ENCODE peak calls at places on chromosomes 12 and 14, in six cellular contexts. One of them, this sample, is unnamed.

GRCh38 chr14:103802353-103802752 is 45.0 kb downstream of the PPP1R13B start:
- DNase-seq in NCI-H524 treated with DMSO at 0.1 percent for 48 hours: no peak
- DNase-seq in stimulated activated CD4-positive, alpha-beta T cell treated with anti-CD3 and anti-CD28 coated beads, TNF-alpha, amount 100 ng/mL, for 1 hour: no peak
- DNase-seq in NCI-H1092: no peak
- DNase-seq in smooth muscle cell of the brain vasculature: no peak
- DNase-seq in cardiac fibroblast: no peak
- DNase-seq in this sample: no peak

GRCh38 chr12:56954057-56954577 is 3.3 kb downstream of the RDH16 start:
- DNase-seq in NCI-H524 treated with DMSO at 0.1 percent for 48 hours: no peak
- DNase-seq in cardiac fibroblast: no peak
- DNase-seq in NCI-H1092: no peak
- DNase-seq in smooth muscle cell of the brain vasculature: no peak
- DNase-seq in stimulated activated CD4-positive, alpha-beta T cell treated with anti-CD3 and anti-CD28 coated beads, TNF-alpha, amount 100 ng/mL, for 1 hour: no peak
- DNase-seq in this sample: no peak

GRCh38 chr14:101035466-101036225 is 132.1 kb upstream of the RTL1 start:
- DNase-seq in stimulated activated CD4-positive, alpha-beta T cell treated with anti-CD3 and anti-CD28 coated beads, TNF-alpha, amount 100 ng/mL, for 1 hour: no peak
- DNase-seq in NCI-H524 treated with DMSO at 0.1 percent for 48 hours: no peak
- DNase-seq in cardiac fibroblast: no peak
- DNase-seq in smooth muscle cell of the brain vasculature: no peak
- DNase-seq in NCI-H1092: no peak
- DNase-seq in this sample: no peak

GRCh38 chr14:50860478-50861086 is 11.3 kb upstream of the ABHD12B start:
- DNase-seq in NCI-H524 treated with DMSO at 0.1 percent for 48 hours: peak; percentile 79
- DNase-seq in smooth muscle cell of the brain vasculature: peak; percentile 77
- DNase-seq in NCI-H1092: peak; percentile 88
- DNase-seq in cardiac fibroblast: peak; percentile 87
- DNase-seq in stimulated activated CD4-positive, alpha-beta T cell treated with anti-CD3 and anti-CD28 coated beads, TNF-alpha, amount 100 ng/mL, for 1 hour: peak; percentile 76
- DNase-seq in this sample: peak; percentile 66

GRCh38 chr12:76519538-76519937 is 40.0 kb downstream of the OSBPL8 start:
- DNase-seq in NCI-H1092: no peak
- DNase-seq in smooth muscle cell of the brain vasculature: no peak
- DNase-seq in stimulated activated CD4-positive, alpha-beta T cell treated with anti-CD3 and anti-CD28 coated beads, TNF-alpha, amount 100 ng/mL, for 1 hour: no peak
- DNase-seq in cardiac fibroblast: no peak
- DNase-seq in NCI-H524 treated with DMSO at 0.1 percent for 48 hours: no peak
- DNase-seq in this sample: peak; percentile 41

GRCh38 chr14:31024577-31025334 is 693 bp upstream of the AP4S1 start:
- DNase-seq in stimulated activated CD4-positive, alpha-beta T cell treated with anti-CD3 and anti-CD28 coated beads, TNF-alpha, amount 100 ng/mL, for 1 hour: no peak
- DNase-seq in NCI-H1092: no peak
- DNase-seq in NCI-H524 treated with DMSO at 0.1 percent for 48 hours: no peak
- DNase-seq in cardiac fibroblast: no peak
- DNase-seq in smooth muscle cell of the brain vasculature: no peak
- DNase-seq in this sample: no peak

GRCh38 chr12:2412305-2412643 is 359.5 kb downstream of the CACNA1C start:
- DNase-seq in smooth muscle cell of the brain vasculature: no peak
- DNase-seq in NCI-H1092: no peak
- DNase-seq in cardiac fibroblast: no peak
- DNase-seq in NCI-H524 treated with DMSO at 0.1 percent for 48 hours: no peak
- DNase-seq in stimulated activated CD4-positive, alpha-beta T cell treated with anti-CD3 and anti-CD28 coated beads, TNF-alpha, amount 100 ng/mL, for 1 hour: no peak
- DNase-seq in this sample: no peak

GRCh38 chr14:106436310-106436905 is 910.0 kb downstream of the TMEM121 start:
- DNase-seq in NCI-H1092: no peak
- DNase-seq in NCI-H524 treated with DMSO at 0.1 percent for 48 hours: no peak
- DNase-seq in cardiac fibroblast: no peak
- DNase-seq in stimulated activated CD4-positive, alpha-beta T cell treated with anti-CD3 and anti-CD28 coated beads, TNF-alpha, amount 100 ng/mL, for 1 hour: peak; percentile 44
- DNase-seq in smooth muscle cell of the brain vasculature: no peak
- DNase-seq in this sample: no peak

GRCh38 chr14:64891839-64892375 is 12.2 kb upstream of the SPTB start:
- DNase-seq in smooth muscle cell of the brain vasculature: peak; percentile 46
- DNase-seq in NCI-H524 treated with DMSO at 0.1 percent for 48 hours: peak; percentile 89
- DNase-seq in cardiac fibroblast: peak; percentile 75
- DNase-seq in NCI-H1092: peak; percentile 63
- DNase-seq in stimulated activated CD4-positive, alpha-beta T cell treated with anti-CD3 and anti-CD28 coated beads, TNF-alpha, amount 100 ng/mL, for 1 hour: no peak
- DNase-seq in this sample: peak; percentile 29

GRCh38 chr12:85076688-85077430 is 40.7 kb downstream of the LRRIQ1 start:
- DNase-seq in NCI-H1092: peak; percentile 5
- DNase-seq in stimulated activated CD4-positive, alpha-beta T cell treated with anti-CD3 and anti-CD28 coated beads, TNF-alpha, amount 100 ng/mL, for 1 hour: no peak
- DNase-seq in smooth muscle cell of the brain vasculature: peak; percentile 51
- DNase-seq in cardiac fibroblast: peak; percentile 90
- DNase-seq in NCI-H524 treated with DMSO at 0.1 percent for 48 hours: peak; percentile 3
- DNase-seq in this sample: peak; percentile 55

GRCh38 chr14:26415618-26416123 is 182.2 kb downstream of the NOVA1 start:
- DNase-seq in smooth muscle cell of the brain vasculature: no peak
- DNase-seq in NCI-H1092: no peak
- DNase-seq in stimulated activated CD4-positive, alpha-beta T cell treated with anti-CD3 and anti-CD28 coated beads, TNF-alpha, amount 100 ng/mL, for 1 hour: no peak
- DNase-seq in cardiac fibroblast: no peak
- DNase-seq in NCI-H524 treated with DMSO at 0.1 percent for 48 hours: no peak
- DNase-seq in this sample: no peak

GRCh38 chr12:121038861-121039654 is at the start of gene OASL:
- DNase-seq in NCI-H524 treated with DMSO at 0.1 percent for 48 hours: no peak
- DNase-seq in NCI-H1092: no peak
- DNase-seq in cardiac fibroblast: peak; percentile 79
- DNase-seq in smooth muscle cell of the brain vasculature: no peak
- DNase-seq in stimulated activated CD4-positive, alpha-beta T cell treated with anti-CD3 and anti-CD28 coated beads, TNF-alpha, amount 100 ng/mL, for 1 hour: no peak
- DNase-seq in this sample: no peak

GRCh38 chr14:24262821-24263733 is at the start of gene TGM1:
- DNase-seq in cardiac fibroblast: no peak
- DNase-seq in NCI-H524 treated with DMSO at 0.1 percent for 48 hours: no peak
- DNase-seq in NCI-H1092: no peak
- DNase-seq in smooth muscle cell of the brain vasculature: no peak
- DNase-seq in stimulated activated CD4-positive, alpha-beta T cell treated with anti-CD3 and anti-CD28 coated beads, TNF-alpha, amount 100 ng/mL, for 1 hour: no peak
- DNase-seq in this sample: no peak

GRCh38 chr14:70045715-70046535 is 142.8 kb downstream of the SLC8A3 start:
- DNase-seq in smooth muscle cell of the brain vasculature: no peak
- DNase-seq in NCI-H1092: peak; percentile 69
- DNase-seq in NCI-H524 treated with DMSO at 0.1 percent for 48 hours: peak; percentile 73
- DNase-seq in stimulated activated CD4-positive, alpha-beta T cell treated with anti-CD3 and anti-CD28 coated beads, TNF-alpha, amount 100 ng/mL, for 1 hour: no peak
- DNase-seq in cardiac fibroblast: peak; percentile 70
- DNase-seq in this sample: peak; percentile 15

GRCh38 chr12:49885118-49885517 is 18.6 kb downstream of the FAIM2 start:
- DNase-seq in stimulated activated CD4-positive, alpha-beta T cell treated with anti-CD3 and anti-CD28 coated beads, TNF-alpha, amount 100 ng/mL, for 1 hour: no peak
- DNase-seq in smooth muscle cell of the brain vasculature: no peak
- DNase-seq in cardiac fibroblast: no peak
- DNase-seq in NCI-H1092: no peak
- DNase-seq in NCI-H524 treated with DMSO at 0.1 percent for 48 hours: no peak
- DNase-seq in this sample: no peak

GRCh38 chr12:68331500-68331868 is 678 bp downstream of the MDM1 start:
- DNase-seq in cardiac fibroblast: no peak
- DNase-seq in smooth muscle cell of the brain vasculature: no peak
- DNase-seq in NCI-H1092: no peak
- DNase-seq in stimulated activated CD4-positive, alpha-beta T cell treated with anti-CD3 and anti-CD28 coated beads, TNF-alpha, amount 100 ng/mL, for 1 hour: no peak
- DNase-seq in NCI-H524 treated with DMSO at 0.1 percent for 48 hours: no peak
- DNase-seq in this sample: no peak

GRCh38 chr14:104150201-104151027 is 12.0 kb downstream of the KIF26A start:
- DNase-seq in cardiac fibroblast: peak; percentile 35
- DNase-seq in stimulated activated CD4-positive, alpha-beta T cell treated with anti-CD3 and anti-CD28 coated beads, TNF-alpha, amount 100 ng/mL, for 1 hour: no peak
- DNase-seq in NCI-H524 treated with DMSO at 0.1 percent for 48 hours: peak; percentile 94
- DNase-seq in NCI-H1092: peak; percentile 78
- DNase-seq in smooth muscle cell of the brain vasculature: peak; percentile 40
- DNase-seq in this sample: no peak

GRCh38 chr14:66365388-66365787 is 120.8 kb upstream of the CCDC196 start:
- DNase-seq in cardiac fibroblast: no peak
- DNase-seq in smooth muscle cell of the brain vasculature: no peak
- DNase-seq in stimulated activated CD4-positive, alpha-beta T cell treated with anti-CD3 and anti-CD28 coated beads, TNF-alpha, amount 100 ng/mL, for 1 hour: no peak
- DNase-seq in NCI-H1092: no peak
- DNase-seq in NCI-H524 treated with DMSO at 0.1 percent for 48 hours: no peak
- DNase-seq in this sample: no peak

GRCh38 chr12:130813436-130813835 is 25.6 kb downstream of the STX2 start:
- DNase-seq in stimulated activated CD4-positive, alpha-beta T cell treated with anti-CD3 and anti-CD28 coated beads, TNF-alpha, amount 100 ng/mL, for 1 hour: no peak
- DNase-seq in NCI-H524 treated with DMSO at 0.1 percent for 48 hours: no peak
- DNase-seq in smooth muscle cell of the brain vasculature: no peak
- DNase-seq in NCI-H1092: no peak
- DNase-seq in cardiac fibroblast: no peak
- DNase-seq in this sample: no peak

GRCh38 chr12:108337235-108338223 is 1.6 kb downstream of the CMKLR1 start:
- DNase-seq in cardiac fibroblast: peak; percentile 14
- DNase-seq in NCI-H1092: peak; percentile 1
- DNase-seq in smooth muscle cell of the brain vasculature: no peak
- DNase-seq in stimulated activated CD4-positive, alpha-beta T cell treated with anti-CD3 and anti-CD28 coated beads, TNF-alpha, amount 100 ng/mL, for 1 hour: no peak
- DNase-seq in NCI-H524 treated with DMSO at 0.1 percent for 48 hours: no peak
- DNase-seq in this sample: no peak

GRCh38 chr12:88889326-88890110 is 309.2 kb upstream of the KITLG start:
- DNase-seq in NCI-H524 treated with DMSO at 0.1 percent for 48 hours: no peak
- DNase-seq in smooth muscle cell of the brain vasculature: no peak
- DNase-seq in NCI-H1092: no peak
- DNase-seq in stimulated activated CD4-positive, alpha-beta T cell treated with anti-CD3 and anti-CD28 coated beads, TNF-alpha, amount 100 ng/mL, for 1 hour: no peak
- DNase-seq in cardiac fibroblast: peak; percentile 69
- DNase-seq in this sample: no peak

GRCh38 chr14:101465795-101466448 is 95.4 kb upstream of the DIO3 start:
- DNase-seq in stimulated activated CD4-positive, alpha-beta T cell treated with anti-CD3 and anti-CD28 coated beads, TNF-alpha, amount 100 ng/mL, for 1 hour: no peak
- DNase-seq in NCI-H1092: no peak
- DNase-seq in smooth muscle cell of the brain vasculature: no peak
- DNase-seq in NCI-H524 treated with DMSO at 0.1 percent for 48 hours: no peak
- DNase-seq in cardiac fibroblast: no peak
- DNase-seq in this sample: no peak

GRCh38 chr12:103599274-103599673 is 12.2 kb downstream of the STAB2 start:
- DNase-seq in cardiac fibroblast: no peak
- DNase-seq in smooth muscle cell of the brain vasculature: no peak
- DNase-seq in stimulated activated CD4-positive, alpha-beta T cell treated with anti-CD3 and anti-CD28 coated beads, TNF-alpha, amount 100 ng/mL, for 1 hour: no peak
- DNase-seq in NCI-H1092: no peak
- DNase-seq in NCI-H524 treated with DMSO at 0.1 percent for 48 hours: no peak
- DNase-seq in this sample: no peak

GRCh38 chr14:65704412-65704811 is 291.9 kb downstream of the FUT8 start:
- DNase-seq in NCI-H524 treated with DMSO at 0.1 percent for 48 hours: no peak
- DNase-seq in cardiac fibroblast: peak; percentile 56
- DNase-seq in smooth muscle cell of the brain vasculature: no peak
- DNase-seq in NCI-H1092: no peak
- DNase-seq in stimulated activated CD4-positive, alpha-beta T cell treated with anti-CD3 and anti-CD28 coated beads, TNF-alpha, amount 100 ng/mL, for 1 hour: no peak
- DNase-seq in this sample: no peak

GRCh38 chr14:38078393-38078792 is 129.3 kb upstream of the SSTR1 start:
- DNase-seq in cardiac fibroblast: no peak
- DNase-seq in smooth muscle cell of the brain vasculature: no peak
- DNase-seq in stimulated activated CD4-positive, alpha-beta T cell treated with anti-CD3 and anti-CD28 coated beads, TNF-alpha, amount 100 ng/mL, for 1 hour: peak; percentile 15
- DNase-seq in NCI-H1092: peak; percentile 4
- DNase-seq in NCI-H524 treated with DMSO at 0.1 percent for 48 hours: no peak
- DNase-seq in this sample: no peak

GRCh38 chr12:76558684-76559276 is 791 bp downstream of the OSBPL8 start:
- DNase-seq in NCI-H1092: peak; percentile 15
- DNase-seq in NCI-H524 treated with DMSO at 0.1 percent for 48 hours: peak; percentile 19
- DNase-seq in cardiac fibroblast: peak; percentile 33
- DNase-seq in stimulated activated CD4-positive, alpha-beta T cell treated with anti-CD3 and anti-CD28 coated beads, TNF-alpha, amount 100 ng/mL, for 1 hour: peak; percentile 47
- DNase-seq in smooth muscle cell of the brain vasculature: no peak
- DNase-seq in this sample: no peak

GRCh38 chr12:103667129-103667528 is 80.1 kb downstream of the STAB2 start:
- DNase-seq in NCI-H524 treated with DMSO at 0.1 percent for 48 hours: no peak
- DNase-seq in cardiac fibroblast: no peak
- DNase-seq in stimulated activated CD4-positive, alpha-beta T cell treated with anti-CD3 and anti-CD28 coated beads, TNF-alpha, amount 100 ng/mL, for 1 hour: no peak
- DNase-seq in smooth muscle cell of the brain vasculature: no peak
- DNase-seq in NCI-H1092: peak; percentile 10
- DNase-seq in this sample: no peak

GRCh38 chr12:108730337-108731104 is 797 bp downstream of the CORO1C start:
- DNase-seq in cardiac fibroblast: peak; percentile 75
- DNase-seq in NCI-H524 treated with DMSO at 0.1 percent for 48 hours: peak; percentile 49
- DNase-seq in stimulated activated CD4-positive, alpha-beta T cell treated with anti-CD3 and anti-CD28 coated beads, TNF-alpha, amount 100 ng/mL, for 1 hour: peak; percentile 3
- DNase-seq in smooth muscle cell of the brain vasculature: peak; percentile 32
- DNase-seq in NCI-H1092: peak; percentile 43
- DNase-seq in this sample: peak; percentile 40

GRCh38 chr12:51187370-51187987 is 14.5 kb upstream of the TFCP2 start:
- DNase-seq in smooth muscle cell of the brain vasculature: no peak
- DNase-seq in NCI-H524 treated with DMSO at 0.1 percent for 48 hours: peak; percentile 53
- DNase-seq in NCI-H1092: no peak
- DNase-seq in cardiac fibroblast: no peak
- DNase-seq in stimulated activated CD4-positive, alpha-beta T cell treated with anti-CD3 and anti-CD28 coated beads, TNF-alpha, amount 100 ng/mL, for 1 hour: no peak
- DNase-seq in this sample: no peak

GRCh38 chr12:100123316-100124095 is 19.2 kb downstream of the BLTP3B start:
- DNase-seq in NCI-H1092: no peak
- DNase-seq in cardiac fibroblast: no peak
- DNase-seq in NCI-H524 treated with DMSO at 0.1 percent for 48 hours: no peak
- DNase-seq in stimulated activated CD4-positive, alpha-beta T cell treated with anti-CD3 and anti-CD28 coated beads, TNF-alpha, amount 100 ng/mL, for 1 hour: no peak
- DNase-seq in smooth muscle cell of the brain vasculature: no peak
- DNase-seq in this sample: no peak

GRCh38 chr12:124744659-124745467 is 118.8 kb downstream of the SCARB1 start:
- DNase-seq in cardiac fibroblast: no peak
- DNase-seq in smooth muscle cell of the brain vasculature: no peak
- DNase-seq in stimulated activated CD4-positive, alpha-beta T cell treated with anti-CD3 and anti-CD28 coated beads, TNF-alpha, amount 100 ng/mL, for 1 hour: no peak
- DNase-seq in NCI-H1092: no peak
- DNase-seq in NCI-H524 treated with DMSO at 0.1 percent for 48 hours: peak; percentile 81
- DNase-seq in this sample: no peak

GRCh38 chr12:6779667-6780459 is 7.5 kb downstream of the LAG3 start:
- DNase-seq in cardiac fibroblast: no peak
- DNase-seq in NCI-H1092: no peak
- DNase-seq in smooth muscle cell of the brain vasculature: no peak
- DNase-seq in NCI-H524 treated with DMSO at 0.1 percent for 48 hours: no peak
- DNase-seq in stimulated activated CD4-positive, alpha-beta T cell treated with anti-CD3 and anti-CD28 coated beads, TNF-alpha, amount 100 ng/mL, for 1 hour: no peak
- DNase-seq in this sample: no peak

GRCh38 chr14:58082491-58083098 is 69.4 kb downstream of the ARMH4 start:
- DNase-seq in NCI-H524 treated with DMSO at 0.1 percent for 48 hours: no peak
- DNase-seq in smooth muscle cell of the brain vasculature: peak; percentile 62
- DNase-seq in NCI-H1092: no peak
- DNase-seq in cardiac fibroblast: peak; percentile 82
- DNase-seq in stimulated activated CD4-positive, alpha-beta T cell treated with anti-CD3 and anti-CD28 coated beads, TNF-alpha, amount 100 ng/mL, for 1 hour: no peak
- DNase-seq in this sample: peak; percentile 54

GRCh38 chr14:35285991-35286564 is 6.1 kb upstream of the PSMA6 start:
- DNase-seq in NCI-H524 treated with DMSO at 0.1 percent for 48 hours: no peak
- DNase-seq in smooth muscle cell of the brain vasculature: no peak
- DNase-seq in NCI-H1092: no peak
- DNase-seq in cardiac fibroblast: no peak
- DNase-seq in stimulated activated CD4-positive, alpha-beta T cell treated with anti-CD3 and anti-CD28 coated beads, TNF-alpha, amount 100 ng/mL, for 1 hour: no peak
- DNase-seq in this sample: no peak

GRCh38 chr14:92525318-92526095 is 11.9 kb downstream of the RIN3 start:
- DNase-seq in stimulated activated CD4-positive, alpha-beta T cell treated with anti-CD3 and anti-CD28 coated beads, TNF-alpha, amount 100 ng/mL, for 1 hour: no peak
- DNase-seq in NCI-H524 treated with DMSO at 0.1 percent for 48 hours: no peak
- DNase-seq in smooth muscle cell of the brain vasculature: no peak
- DNase-seq in NCI-H1092: no peak
- DNase-seq in cardiac fibroblast: no peak
- DNase-seq in this sample: no peak

GRCh38 chr12:83893101-83893500 is 1019.5 kb downstream of the SLC6A15 start:
- DNase-seq in NCI-H524 treated with DMSO at 0.1 percent for 48 hours: no peak
- DNase-seq in cardiac fibroblast: no peak
- DNase-seq in NCI-H1092: no peak
- DNase-seq in stimulated activated CD4-positive, alpha-beta T cell treated with anti-CD3 and anti-CD28 coated beads, TNF-alpha, amount 100 ng/mL, for 1 hour: no peak
- DNase-seq in smooth muscle cell of the brain vasculature: no peak
- DNase-seq in this sample: no peak